ENCODE peak calls at places on chromosomes 1 and 21, in eight cellular contexts. G is T1000, N is NCI-H1105, I is midbrain, E is activated T-cell treated with anti-CD3 and anti-CD28 coated beads for 24 hours, X is right atrium auricular region, O is GM04504, U is AG09309. W is an unnamed sample.

GRCh38 chr1:85495556-85495955 is 30.6 kb upstream of the DDAH1 start:
- DNase-seq in G (peak), N (peak), I (no peak), E (no peak), X (no peak), O (peak), U (no peak), W (peak)

GRCh38 chr1:183244466-183244865 is 58.4 kb downstream of the LAMC2 start:
- DNase-seq in G (no peak), N (no peak), I (no peak), E (no peak), X (peak), O (peak), U (peak), W (no peak)

GRCh38 chr1:2625311-2625710 is 7.5 kb downstream of the MMEL1 start:
- DNase-seq in G (no peak), N (no peak), I (no peak), E (no peak), X (no peak), O (no peak), U (no peak), W (no peak)

GRCh38 chr1:38561699-38562098 is 297.9 kb downstream of the RRAGC start:
- DNase-seq in G (no peak), N (no peak), I (no peak), E (no peak), X (no peak), O (no peak), U (no peak), W (no peak)

GRCh38 chr1:18957136-18957521 is 653 bp upstream of the IFFO2 start:
- DNase-seq in G (no peak), N (no peak), I (no peak), E (no peak), X (no peak), O (no peak), U (no peak), W (no peak)

GRCh38 chr1:2862441-2863148 is 61.1 kb upstream of the TTC34 start:
- DNase-seq in G (no peak), N (no peak), I (no peak), E (no peak), X (no peak), O (no peak), U (no peak), W (no peak)

GRCh38 chr21:44734026-44734745 is 22.8 kb upstream of the TSPEAR start:
- DNase-seq in G (no peak), N (no peak), I (no peak), E (no peak), X (no peak), O (no peak), U (no peak), W (no peak)

GRCh38 chr1:102174259-102174863 is 177.6 kb upstream of the OLFM3 start:
- DNase-seq in G (no peak), N (no peak), I (no peak), E (no peak), X (no peak), O (no peak), U (no peak), W (no peak)

GRCh38 chr21:33552999-33553598 is 10.3 kb downstream of the SON start:
- DNase-seq in G (no peak), N (no peak), I (no peak), E (no peak), X (no peak), O (no peak), U (no peak), W (no peak)

GRCh38 chr1:112866151-112866550 is 89.8 kb downstream of the SLC16A1 start:
- DNase-seq in G (no peak), N (no peak), I (no peak), E (no peak), X (no peak), O (no peak), U (peak), W (peak)

GRCh38 chr1:172774561-172774960 is 115.7 kb downstream of the FASLG start:
- DNase-seq in G (no peak), N (no peak), I (no peak), E (no peak), X (no peak), O (no peak), U (no peak), W (no peak)

GRCh38 chr21:14942801-14943490 is 121.9 kb downstream of the NRIP1 start:
- DNase-seq in G (no peak), N (no peak), I (no peak), E (no peak), X (no peak), O (no peak), U (no peak), W (no peak)